ENCODE peak calls at places on chromosomes 4 and X, in five cellular contexts. P, S, W, O and N are unnamed samples.

GRCh38 chr4:55378617-55379467 is 16.9 kb upstream of the TMEM165 start:
- DNase-seq in W (peak), O (no peak), P (no peak), S (no peak), N (no peak)

GRCh38 chrX:42755820-42756219 is 22.1 kb downstream of the PPP1R2C start:
- DNase-seq in O (no peak), P (no peak), W (no peak), S (no peak), N (no peak)

GRCh38 chrX:109840585-109840984 is 107.5 kb upstream of the ACSL4 start:
- DNase-seq in P (no peak), O (no peak), S (peak), W (peak), N (no peak)

GRCh38 chrX:132022863-132023116 is 312 bp upstream of the STK26 start:
- DNase-seq in P (peak), W (no peak), O (no peak), S (no peak), N (no peak)

GRCh38 chr4:81486502-81486901 is 14.8 kb upstream of the RASGEF1B start:
- DNase-seq in W (no peak), O (no peak), S (no peak), P (no peak), N (no peak)

GRCh38 chr4:128060620-128061565 is at the start of gene LARP1B:
- DNase-seq in O (peak), P (peak), S (peak), W (peak), N (peak)

GRCh38 chrX:40539214-40540142 is 41.3 kb upstream of the ATP6AP2 start:
- DNase-seq in S (no peak), W (no peak), O (peak), P (peak), N (no peak)

GRCh38 chrX:38108364-38108763 is 102.0 kb downstream of the SYTL5 start:
- DNase-seq in P (no peak), S (no peak), O (no peak), W (no peak), N (no peak)

GRCh38 chrX:154013614-154014360 is 5.9 kb downstream of the IRAK1 start:
- DNase-seq in W (peak), P (no peak), O (peak), S (no peak), N (no peak)

GRCh38 chr4:155603360-155603891 is 63.2 kb upstream of the GUCY1A1 start:
- DNase-seq in P (no peak), S (no peak), O (no peak), W (no peak), N (no peak)

GRCh38 chr4:20253272-20253798 is 1.6 kb downstream of the SLIT2 start:
- DNase-seq in S (no peak), O (no peak), W (no peak), P (no peak), N (no peak)

GRCh38 chrX:10507181-10507580 is 113.2 kb downstream of the MID1 start:
- DNase-seq in O (no peak), S (no peak), W (no peak), P (no peak), N (no peak)

GRCh38 chr4:171186700-171187099 is 626.5 kb upstream of the GALNTL6 start:
- DNase-seq in W (no peak), S (no peak), P (no peak), O (no peak), N (no peak)

GRCh38 chr4:44646151-44646550 is 5.3 kb downstream of the YIPF7 start:
- DNase-seq in P (no peak), O (no peak), W (no peak), S (no peak), N (no peak)

GRCh38 chr4:99845708-99846469 is 29.3 kb downstream of the DAPP1 start:
- DNase-seq in P (no peak), O (no peak), W (no peak), S (no peak), N (no peak)

GRCh38 chr4:52755409-52755808 is 4.2 kb upstream of the ERVMER34-1 start:
- DNase-seq in S (no peak), W (no peak), P (no peak), O (no peak), N (no peak)

GRCh38 chrX:48939417-48940228 is 17.8 kb downstream of the OTUD5 start:
- DNase-seq in O (no peak), P (no peak), S (no peak), W (no peak), N (no peak)

DNA sequence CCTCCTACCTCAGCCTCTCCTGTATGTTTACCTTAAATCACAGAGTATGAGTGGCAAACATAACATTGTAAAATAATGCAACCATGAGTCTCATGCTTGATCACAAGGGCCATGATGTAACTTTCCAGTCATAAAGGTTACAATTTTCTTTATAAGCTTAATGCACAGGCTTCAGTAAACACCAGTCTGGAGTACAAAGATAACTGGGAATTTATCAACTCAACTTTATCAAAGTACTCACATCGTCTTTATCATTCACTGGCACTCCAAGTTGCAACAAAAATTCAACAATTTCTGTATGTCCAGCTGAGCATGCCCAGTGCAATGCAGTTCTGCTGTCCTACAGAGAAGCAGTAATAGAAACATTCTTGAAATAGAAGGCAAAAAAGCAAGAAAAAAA is 2.8 kb downstream of the PSMD10 start:
- DNase-seq in O (no peak), W (no peak), S (no peak), P (no peak), N (no peak)
- TF ChIP-seq EP300 in O (no peak), W (no peak), S (no peak), P (no peak), N (no peak)

DNA sequence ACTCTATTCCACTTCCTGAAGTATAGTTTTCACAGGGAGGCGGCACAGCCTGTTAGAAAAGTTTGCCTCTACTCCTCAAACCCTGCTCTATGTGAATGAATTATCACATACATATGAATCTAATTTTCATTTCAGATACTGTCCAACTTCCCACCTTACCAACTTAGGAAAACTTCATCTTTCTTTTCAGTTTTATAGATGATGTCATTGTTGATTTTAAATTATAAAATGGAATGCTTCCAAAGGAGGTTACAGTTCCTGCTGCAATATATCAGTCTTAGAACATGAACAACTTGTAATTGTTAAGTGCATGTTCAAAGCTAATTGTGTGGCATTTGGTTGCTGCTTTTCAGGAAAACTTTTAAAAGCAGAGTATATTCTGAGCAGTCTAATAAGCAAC is 92.4 kb downstream of the NEUROG2 start:
- DNase-seq in O (no peak), P (no peak), W (no peak), S (no peak), N (no peak)
- TF ChIP-seq EP300 in O (no peak), P (no peak), W (no peak), S (no peak), N (no peak)

DNA sequence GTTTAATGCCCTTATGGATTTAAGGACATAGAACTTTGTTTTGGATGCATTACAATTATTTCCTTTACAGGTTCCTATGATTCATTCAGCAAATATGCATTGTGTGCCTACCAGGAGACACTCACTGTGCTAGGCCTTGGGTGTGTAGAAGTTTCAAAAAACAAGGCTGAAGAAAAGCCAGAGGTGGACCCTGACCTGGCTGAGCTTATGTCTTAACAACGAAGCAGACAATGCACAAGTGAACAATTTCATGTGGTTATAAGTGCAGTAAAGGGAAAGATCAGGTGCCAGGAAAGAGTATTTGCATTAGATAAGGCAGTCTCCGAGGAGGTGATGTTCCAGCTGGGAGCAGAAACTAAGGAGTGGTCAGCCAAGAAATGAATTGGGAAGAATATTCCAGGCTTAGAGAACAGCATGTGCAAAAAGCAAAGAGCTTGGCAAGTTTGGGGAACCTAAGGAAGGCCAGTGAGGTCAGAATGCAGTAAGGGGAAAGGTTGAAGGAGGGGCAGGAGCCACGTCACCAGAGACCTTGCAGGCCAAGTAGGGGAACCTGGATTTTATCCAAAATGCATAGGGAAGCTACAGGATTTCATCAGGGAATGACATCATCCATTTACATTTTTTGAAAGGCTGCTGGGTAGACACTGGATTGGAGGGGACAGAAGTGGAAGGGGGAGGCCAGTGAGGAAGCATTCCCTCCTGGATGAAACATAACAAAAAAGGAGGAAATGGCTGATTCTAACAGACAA is 193.6 kb downstream of the SOWAHB start:
- DNase-seq in P (no peak), W (peak), S (no peak), O (no peak), N (no peak)
- TF ChIP-seq EP300 in P (no peak), W (no peak), S (no peak), O (no peak), N (no peak)

GRCh38 chr4:153177841-153178240 is 26.4 kb upstream of the TRIM2 start:
- DNase-seq in S (no peak), W (no peak), O (no peak), P (no peak), N (no peak)
- TF ChIP-seq EP300 in S (no peak), W (no peak), O (no peak), P (no peak), N (no peak)

GRCh38 chr4:40445671-40446070 is 110.5 kb downstream of the CHRNA9 start:
- DNase-seq in S (no peak), P (no peak), W (no peak), O (no peak), N (no peak)

GRCh38 chr4:40452490-40452813 is 117.3 kb downstream of the CHRNA9 start:
- DNase-seq in P (no peak), S (no peak), W (no peak), O (no peak), N (no peak)

GRCh38 chr4:40441415-40441814 is 106.3 kb downstream of the CHRNA9 start:
- DNase-seq in W (no peak), P (no peak), S (no peak), O (no peak), N (no peak)

GRCh38 chr4:40448875-40449274 is 113.7 kb downstream of the CHRNA9 start:
- DNase-seq in O (no peak), W (peak), S (no peak), P (no peak), N (no peak)

DNA sequence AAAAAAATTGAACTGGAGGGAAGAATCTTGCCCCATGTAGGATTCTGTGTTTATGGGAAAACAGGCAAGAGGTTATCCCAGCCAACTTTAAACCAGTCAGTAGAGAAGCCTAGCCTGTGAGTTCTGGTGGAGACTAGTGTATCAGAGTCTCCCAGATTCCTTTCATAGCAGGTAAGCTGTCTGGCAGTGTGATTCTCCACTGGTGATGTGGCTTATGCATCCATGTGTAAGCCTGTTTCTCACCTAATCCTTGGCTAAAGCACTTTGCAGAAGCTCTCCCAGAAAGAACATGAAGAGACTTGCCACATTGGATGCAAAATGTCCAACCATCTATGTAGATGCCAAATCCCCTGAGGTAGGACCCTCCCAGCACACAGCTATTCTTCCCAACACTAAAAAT is 111.7 kb downstream of the CHRNA9 start:
- DNase-seq in S (no peak), P (no peak), O (no peak), W (peak), N (no peak)
- TF ChIP-seq EP300 in S (no peak), P (no peak), O (no peak), W (no peak), N (no peak)

DNA sequence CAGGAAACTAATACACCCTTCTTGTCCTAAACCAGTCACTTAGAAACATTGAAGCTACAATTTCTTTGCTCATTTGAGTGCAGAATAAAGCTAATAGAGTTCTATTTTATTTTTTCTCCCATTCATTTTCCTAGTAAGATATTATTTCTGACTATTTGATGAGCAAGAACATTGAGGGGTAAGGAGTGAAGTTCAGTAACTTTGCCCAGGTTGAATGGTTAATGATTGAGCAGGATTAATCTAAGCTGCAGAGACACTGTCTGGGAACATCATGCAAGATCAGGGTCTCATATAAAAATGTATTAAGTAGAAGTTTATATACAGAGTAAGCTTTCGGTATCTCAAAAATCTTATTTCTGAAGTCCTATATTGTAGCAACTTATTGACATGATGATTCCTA is 102.4 kb upstream of the LIMCH1 start:
- DNase-seq in S (no peak), W (no peak), O (no peak), P (no peak), N (no peak)
- TF ChIP-seq EP300 in S (no peak), W (no peak), O (no peak), P (no peak), N (no peak)

DNA sequence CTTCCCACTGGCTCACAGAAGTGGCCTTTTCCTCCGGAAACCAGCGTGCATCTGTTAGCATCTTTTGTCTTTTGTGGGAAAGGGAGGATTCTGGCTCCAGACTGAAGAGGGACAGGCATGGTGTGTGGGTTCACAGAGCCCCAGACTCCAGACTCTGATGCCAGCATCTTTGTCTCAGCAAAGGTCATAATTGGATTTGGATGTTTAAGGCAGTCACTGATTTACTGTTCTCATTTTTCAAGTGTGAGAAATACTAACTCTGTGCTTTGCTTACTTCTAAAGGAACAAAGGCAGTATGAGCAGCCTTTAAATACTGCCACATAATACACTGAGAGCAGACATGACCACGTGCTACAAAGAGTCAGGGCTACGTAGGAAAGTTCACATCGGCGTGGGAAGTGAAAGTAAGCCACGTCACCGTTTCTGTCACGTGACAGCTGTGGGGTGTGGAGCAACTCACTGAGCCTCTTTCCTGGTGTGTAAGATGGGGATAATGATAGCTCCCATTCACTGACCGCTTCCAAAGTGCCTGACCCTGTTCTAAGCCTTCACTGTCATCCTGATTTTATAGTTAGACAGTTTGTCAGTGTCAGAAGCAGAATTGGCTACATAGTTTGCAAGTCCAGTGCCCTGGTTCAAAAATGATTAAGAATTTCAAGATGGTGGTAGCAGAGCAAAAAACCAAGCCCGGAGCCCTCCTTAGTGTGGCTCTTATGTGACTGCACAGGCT is 24.8 kb upstream of the TMSB4X start:
- DNase-seq in P (peak), W (no peak), O (no peak), S (no peak), N (no peak)
- TF ChIP-seq EP300 in P (no peak), W (no peak), O (no peak), S (no peak), N (no peak)

GRCh38 chr4:154507170-154507569 is 15.6 kb upstream of the DCHS2 start:
- DNase-seq in S (no peak), W (no peak), O (no peak), P (no peak), N (peak)
- TF ChIP-seq EP300 in S (no peak), W (no peak), O (no peak), P (no peak), N (no peak)